ENCODE peak calls at places on chromosome 3, in seven cellular contexts. X is MM.1S; P is GM06990; B is tibial nerve; D is prostate gland; V is CD8-positive, alpha-beta T cell; U is GM23248. Z is an unnamed sample.
A peak's percentile ranks its signal among the peaks of the same experiment; 100 is the strongest.

GRCh38 chr3:194761384-194761783 is 75.7 kb downstream of the FAM43A start:
- DNase-seq in X (no peak), P (no peak), B (no peak), D (no peak), V (no peak), U (no peak), Z (peak; percentile 30)

GRCh38 chr3:9935966-9936365 is 2.3 kb downstream of the CRELD1 start:
- DNase-seq in X (no peak), P (no peak), B (no peak), D (no peak), V (no peak), U (no peak), Z (no peak)

GRCh38 chr3:115615001-115615447 is 8.3 kb upstream of the GAP43 start:
- DNase-seq in X (no peak), P (no peak), B (no peak), D (no peak), V (no peak), U (peak; percentile 8), Z (peak; percentile 59)

GRCh38 chr3:57434041-57434440 is 110.1 kb downstream of the DNAH12 start:
- DNase-seq in X (peak; percentile 21), P (no peak), B (no peak), D (no peak), V (no peak), U (peak; percentile 63), Z (peak; percentile 30)

GRCh38 chr3:69330891-69331400 is 54.9 kb downstream of the FRMD4B start:
- DNase-seq in X (no peak), P (no peak), B (no peak), D (no peak), V (no peak), U (no peak), Z (no peak)

GRCh38 chr3:47910777-47911440 is 105.3 kb downstream of the MAP4 start:
- DNase-seq in X (no peak), P (no peak), B (no peak), D (no peak), V (no peak), U (peak; percentile 96), Z (peak; percentile 89)

GRCh38 chr3:45269952-45270351 is 43.9 kb upstream of the TMEM158 start:
- DNase-seq in X (no peak), P (no peak), B (no peak), D (no peak), V (no peak), U (no peak), Z (no peak)

GRCh38 chr3:149771652-149772271 is 19.5 kb upstream of the COMMD2 start:
- DNase-seq in X (peak; percentile 15), P (no peak), B (peak; percentile 17), D (peak; percentile 44), V (no peak), U (peak; percentile 71), Z (no peak)

GRCh38 chr3:172708905-172709775 is 1.7 kb downstream of the NCEH1 start:
- DNase-seq in X (no peak), P (no peak), B (no peak), D (no peak), V (no peak), U (peak; percentile 37), Z (peak; percentile 14)

GRCh38 chr3:186997061-186998054 is 67.0 kb downstream of the ST6GAL1 start:
- DNase-seq in X (peak; percentile 71), P (no peak), B (no peak), D (no peak), V (peak; percentile 32), U (peak; percentile 32), Z (no peak)

GRCh38 chr3:109184726-109185125 is 48.2 kb downstream of the C3orf85 start:
- DNase-seq in X (no peak), P (no peak), B (no peak), D (no peak), V (no peak), U (no peak), Z (no peak)

GRCh38 chr3:146469206-146470017 is at the start of gene PLSCR2:
- DNase-seq in X (peak; percentile 72), P (peak; percentile 80), B (peak; percentile 51), D (peak; percentile 28), V (peak; percentile 86), U (peak; percentile 30), Z (no peak)

GRCh38 chr3:177521305-177521704 is 324.0 kb upstream of the TBL1XR1 start:
- DNase-seq in X (no peak), P (no peak), B (no peak), D (peak; percentile 88), V (no peak), U (no peak), Z (no peak)

GRCh38 chr3:112018712-112019111 is 15.8 kb upstream of the TMPRSS7 start:
- DNase-seq in X (no peak), P (no peak), B (no peak), D (no peak), V (no peak), U (no peak), Z (no peak)

GRCh38 chr3:52361893-52362292 is 45.8 kb downstream of the DNAH1 start:
- DNase-seq in X (no peak), P (no peak), B (no peak), D (no peak), V (no peak), U (no peak), Z (no peak)

GRCh38 chr3:4740397-4741105 is 238.7 kb upstream of the BHLHE40 start:
- DNase-seq in X (no peak), P (no peak), B (no peak), D (no peak), V (no peak), U (no peak), Z (no peak)

GRCh38 chr3:100289339-100289738 is 28.5 kb downstream of the TBC1D23 start:
- DNase-seq in X (no peak), P (no peak), B (no peak), D (no peak), V (no peak), U (peak; percentile 22), Z (no peak)

GRCh38 chr3:14200841-14201240 is 22.2 kb downstream of the LSM3 start:
- DNase-seq in X (no peak), P (no peak), B (no peak), D (no peak), V (no peak), U (no peak), Z (peak; percentile 48)

GRCh38 chr3:170179444-170179843 is 2.1 kb downstream of the PHC3 start:
- DNase-seq in X (no peak), P (no peak), B (no peak), D (no peak), V (no peak), U (no peak), Z (no peak)

GRCh38 chr3:128273116-128273840 is 120.0 kb downstream of the EEFSEC start:
- DNase-seq in X (no peak), P (no peak), B (no peak), D (no peak), V (peak; percentile 43), U (no peak), Z (no peak)

DNA sequence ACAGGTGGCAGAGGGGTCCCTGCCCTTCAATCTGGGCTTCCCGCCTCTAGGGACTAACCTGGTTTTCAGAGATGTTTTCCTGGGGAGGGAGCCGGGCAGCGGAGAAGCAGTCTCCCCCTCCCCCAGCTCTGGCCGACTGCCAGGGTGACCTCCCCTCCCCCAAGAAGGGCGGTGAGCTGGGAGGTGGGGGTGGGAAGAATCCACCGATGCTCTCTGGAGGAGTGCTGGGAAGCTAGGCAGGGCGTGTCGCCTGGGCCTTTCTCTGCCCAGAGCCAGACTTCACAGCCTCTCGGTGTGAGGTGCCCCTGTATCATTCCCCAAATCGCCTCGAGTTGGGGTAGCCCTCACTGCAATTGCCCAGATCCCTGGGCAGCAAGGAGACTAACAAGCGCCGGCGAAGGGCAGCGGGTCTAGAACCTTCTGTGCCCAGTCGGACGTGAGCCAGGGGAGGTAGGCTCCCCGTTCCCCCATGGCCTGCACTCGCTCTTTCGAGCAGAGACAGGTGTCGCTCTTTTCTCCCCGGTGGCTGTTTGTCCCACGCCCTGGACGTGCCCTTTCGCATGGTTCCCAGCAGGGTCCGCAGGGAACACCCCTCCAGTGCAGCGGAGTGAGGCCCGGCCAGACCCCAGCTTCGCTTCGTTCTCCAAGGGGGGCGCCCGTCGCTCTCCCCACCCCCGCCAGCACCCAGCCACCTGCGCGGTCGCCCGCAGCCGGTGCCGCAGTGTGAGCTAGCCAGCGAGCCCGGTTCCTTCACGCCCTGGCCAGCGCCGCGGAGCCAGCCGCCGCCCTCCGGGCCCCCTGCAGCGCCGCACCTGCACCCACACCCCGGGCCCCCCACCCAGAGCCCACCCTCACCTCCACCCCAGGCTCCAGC is 1.1 kb downstream of the RAB6B start:
- DNase-seq in X (no peak), P (no peak), B (no peak), D (no peak), V (no peak), U (peak; percentile 26), Z (no peak)
- H3K4me3 ChIP-seq in X (no peak overlapping the region), P (peak overlapping the region; percentile 16), B (peak overlapping the region; percentile 70), D (peak overlapping the region; percentile 57), V (no peak overlapping the region), U (peak overlapping the region; percentile 91), Z (peak overlapping the region; percentile 31)

DNA sequence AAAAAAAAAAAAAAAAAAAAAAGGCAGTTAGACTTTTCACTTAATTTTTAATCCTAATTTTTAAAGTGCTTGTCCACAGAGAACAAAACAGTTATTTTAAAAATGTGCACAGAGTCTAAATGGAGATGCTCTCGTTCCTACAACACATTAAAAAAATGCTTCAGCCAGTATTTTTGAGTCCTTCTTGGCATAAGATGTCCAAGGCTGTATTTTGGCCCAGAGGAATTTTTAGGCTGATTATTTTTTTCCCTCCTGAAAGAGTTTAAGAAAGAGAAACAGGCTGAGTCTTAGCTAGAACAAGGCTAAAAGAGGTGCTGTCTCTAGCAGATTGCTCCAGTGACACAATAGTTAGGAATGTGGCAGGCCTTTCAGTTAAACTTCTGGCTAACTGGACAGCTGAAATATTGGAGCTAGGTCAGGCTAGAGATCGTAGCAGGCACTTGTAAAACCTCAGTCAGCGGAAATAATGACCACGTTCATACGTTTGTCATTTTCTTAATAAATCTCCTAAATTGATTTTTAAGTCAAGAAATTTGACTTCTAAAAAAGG is 271.5 kb upstream of the RARB start:
- DNase-seq in X (no peak), P (no peak), B (no peak), D (no peak), V (no peak), U (peak; percentile 48), Z (peak; percentile 56)
- H3K4me3 ChIP-seq in X (no peak overlapping the region), P (no peak overlapping the region), B (no peak overlapping the region), D (no peak overlapping the region), V (no peak overlapping the region), U (no peak overlapping the region), Z (no peak overlapping the region)

GRCh38 chr3:183823963-183824362 is 1.4 kb downstream of the MAP6D1 start:
- DNase-seq in X (no peak), P (no peak), B (no peak), D (no peak), V (no peak), U (no peak), Z (no peak)
- H3K4me3 ChIP-seq in X (no peak overlapping the region), P (no peak overlapping the region), B (no peak overlapping the region), D (no peak overlapping the region), V (no peak overlapping the region), U (no peak overlapping the region), Z (peak overlapping the region; percentile 48)

DNA sequence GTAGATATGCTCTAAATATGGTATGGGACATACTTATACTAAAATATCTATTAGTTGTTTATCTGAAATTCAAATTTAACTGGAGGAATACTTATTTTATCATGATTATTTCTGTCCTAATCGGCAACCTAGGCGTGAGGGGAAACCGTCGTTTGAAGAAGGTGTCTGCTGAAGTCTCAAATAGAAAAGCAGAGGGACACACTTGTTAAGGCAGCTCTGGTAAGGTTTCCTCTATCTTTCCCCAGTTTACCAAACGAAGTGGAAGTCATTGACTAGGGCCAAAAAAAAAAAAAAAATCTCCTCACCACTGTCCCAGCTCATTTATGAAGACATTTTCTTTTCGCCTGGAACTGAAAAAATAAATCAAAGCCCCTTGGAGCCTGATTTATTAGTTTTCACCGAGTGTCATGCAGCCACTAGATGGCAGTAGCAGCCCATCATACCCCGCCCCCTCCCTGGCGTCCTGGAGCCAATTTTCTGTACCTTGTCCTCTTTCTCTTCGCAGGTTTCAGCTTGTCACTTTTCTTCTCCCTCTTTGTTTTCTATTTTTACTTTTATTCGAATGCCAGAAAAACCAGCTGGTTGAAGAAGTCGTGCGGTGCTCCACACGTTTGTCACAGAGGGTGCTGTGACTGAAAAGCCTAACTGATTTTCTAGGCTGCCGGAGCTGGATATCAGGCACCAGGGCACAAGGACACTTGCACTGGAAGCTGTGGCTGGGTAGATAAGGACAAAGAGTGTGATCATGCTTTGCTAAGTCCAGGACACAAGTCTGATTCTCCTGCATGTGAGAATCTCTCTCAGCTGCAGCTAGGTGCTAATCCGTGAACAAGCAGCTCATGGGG is 238.7 kb downstream of the ZPLD1 start:
- DNase-seq in X (peak; percentile 74), P (peak; percentile 20), B (peak; percentile 27), D (peak; percentile 55), V (peak; percentile 62), U (peak; percentile 58), Z (peak; percentile 25)
- H3K4me3 ChIP-seq in X (peak overlapping the region; percentile 24), P (no peak overlapping the region), B (peak overlapping the region; percentile 8), D (peak overlapping the region; percentile 22), V (no peak overlapping the region), U (peak overlapping the region; percentile 47), Z (no peak overlapping the region)

Z was measured in mammary epithelial cell.